ENCODE peak calls at places on chromosomes 12 and 14, in six cellular contexts. U, B, K, L, M and V are unnamed samples.

GRCh38 chr14:32307881-32308582 is 21.1 kb upstream of the AKAP6 start:
- DNase-seq in M (peak), K (no peak), B (no peak), U (no peak), L (no peak), V (no peak)

GRCh38 chr12:32471601-32472001 is 72.2 kb downstream of the FGD4 start:
- DNase-seq in L (no peak), M (no peak), K (no peak), B (no peak), U (no peak), V (no peak)

GRCh38 chr12:89529738-89530137 is 3.9 kb upstream of the POC1B start:
- DNase-seq in L (no peak), B (no peak), M (no peak), U (no peak), K (no peak), V (no peak)

GRCh38 chr12:106195638-106196037 is 52.2 kb downstream of the CKAP4 start:
- DNase-seq in M (no peak), B (no peak), U (peak), L (peak), K (peak), V (no peak)

GRCh38 chr14:69288001-69288771 is 28.2 kb downstream of the GALNT16 start:
- DNase-seq in B (peak), U (peak), L (no peak), K (no peak), M (no peak), V (no peak)

GRCh38 chr12:24244801-24245200 is 295.3 kb upstream of the SOX5 start:
- DNase-seq in L (no peak), U (no peak), M (no peak), K (no peak), B (no peak), V (no peak)

GRCh38 chr14:101838476-101838875 is 77.0 kb downstream of the PPP2R5C start:
- DNase-seq in B (no peak), M (no peak), U (no peak), K (no peak), L (no peak), V (no peak)

GRCh38 chr12:45165284-45165683 is 50.6 kb upstream of the ANO6 start:
- DNase-seq in B (no peak), L (no peak), K (no peak), M (no peak), U (no peak), V (no peak)

GRCh38 chr12:30691122-30691879 is 4.4 kb downstream of the IPO8 start:
- DNase-seq in U (no peak), K (peak), B (no peak), L (no peak), M (no peak), V (no peak)

GRCh38 chr12:52184813-52185212 is 7.0 kb downstream of the KRT80 start:
- DNase-seq in L (no peak), M (no peak), U (no peak), K (no peak), B (no peak), V (no peak)

GRCh38 chr14:65356327-65356836 is 56.1 kb upstream of the FUT8 start:
- DNase-seq in M (no peak), L (no peak), U (no peak), B (no peak), K (no peak), V (no peak)

GRCh38 chr12:19894049-19894448 is 454.8 kb downstream of the AEBP2 start:
- DNase-seq in K (no peak), B (no peak), M (no peak), L (no peak), U (no peak), V (no peak)

GRCh38 chr14:93655078-93655750 is 133.1 kb downstream of the PRIMA1 start:
- DNase-seq in B (peak), K (no peak), U (no peak), L (no peak), M (no peak), V (no peak)

GRCh38 chr12:15620726-15621125 is 168.5 kb downstream of the EPS8 start:
- DNase-seq in K (no peak), M (no peak), U (no peak), L (no peak), B (no peak), V (no peak)

GRCh38 chr14:27605298-27605697 is 1007.5 kb upstream of the NOVA1 start:
- DNase-seq in M (no peak), U (no peak), L (no peak), K (no peak), B (no peak), V (no peak)

GRCh38 chr14:69695664-69696527 is 71.0 kb upstream of the SRSF5 start:
- DNase-seq in K (no peak), U (no peak), L (no peak), B (peak), M (no peak), V (no peak)

GRCh38 chr12:101086490-101086889 is 123.5 kb downstream of the SLC5A8 start:
- DNase-seq in B (no peak), L (no peak), M (no peak), K (no peak), U (no peak), V (no peak)

GRCh38 chr14:76007852-76008251 is 22.3 kb downstream of the IFT43 start:
- DNase-seq in B (no peak), L (no peak), U (no peak), M (no peak), K (no peak), V (no peak)

GRCh38 chr12:89481218-89481914 is 43.2 kb downstream of the GALNT4 start:
- DNase-seq in L (no peak), B (no peak), U (no peak), M (no peak), K (no peak), V (no peak)

GRCh38 chr14:95229749-95230148 is 72.4 kb upstream of the DICER1 start:
- DNase-seq in L (no peak), B (no peak), M (no peak), K (no peak), U (no peak), V (no peak)

GRCh38 chr14:43172899-43173548 is 1334.1 kb downstream of the FSCB start:
- DNase-seq in K (no peak), U (no peak), L (no peak), B (no peak), M (no peak), V (no peak)

GRCh38 chr14:23646648-23647549 is 10.7 kb downstream of the DHRS2 start:
- DNase-seq in B (no peak), U (no peak), M (no peak), L (no peak), K (no peak), V (no peak)

GRCh38 chr12:68932701-68933563 is at the start of gene CPM:
- DNase-seq in L (peak), B (peak), K (peak), M (peak), U (peak), V (peak)

GRCh38 chr12:109760031-109760929 is 46.7 kb downstream of the FAM222A start:
- DNase-seq in M (peak), B (peak), K (no peak), L (peak), U (peak), V (peak)

GRCh38 chr12:124663771-124664366 is 96.5 kb upstream of the NCOR2 start:
- DNase-seq in K (no peak), B (no peak), L (no peak), M (peak), U (no peak), V (no peak)

GRCh38 chr12:32896438-32897275 is at the start of gene PKP2:
- DNase-seq in L (peak), U (peak), K (no peak), M (peak), B (peak), V (peak)

GRCh38 chr12:54004063-54004840 is 4.3 kb downstream of the HOXC9 start:
- DNase-seq in B (no peak), L (no peak), U (no peak), M (no peak), K (no peak), V (no peak)

GRCh38 chr12:48021485-48022179 is 17.4 kb upstream of the COL2A1 start:
- DNase-seq in L (no peak), U (no peak), M (no peak), B (no peak), K (no peak), V (no peak)

GRCh38 chr12:31220633-31221565 is 105.1 kb downstream of the SINHCAF start:
- DNase-seq in M (no peak), U (no peak), K (no peak), L (no peak), B (peak), V (no peak)

GRCh38 chr12:67222302-67222701 is 46.9 kb upstream of the CAND1 start:
- DNase-seq in B (no peak), L (no peak), M (no peak), U (no peak), K (no peak), V (no peak)

GRCh38 chr12:22543246-22544037 is 900 bp downstream of the C2CD5 start:
- DNase-seq in U (peak), L (peak), M (peak), K (peak), B (peak), V (peak)

GRCh38 chr12:4960030-4960429 is 50.3 kb downstream of the KCNA1 start:
- DNase-seq in U (peak), B (no peak), M (no peak), L (peak), K (no peak), V (no peak)

GRCh38 chr12:70044170-70044569 is 199.1 kb upstream of the CNOT2 start:
- DNase-seq in U (no peak), K (no peak), M (no peak), B (no peak), L (no peak), V (no peak)

GRCh38 chr14:102182901-102183619 is 43.4 kb downstream of the WDR20 start:
- DNase-seq in K (no peak), U (no peak), L (no peak), B (no peak), M (no peak), V (no peak)

GRCh38 chr14:23356036-23356435 is 3.3 kb upstream of the SLC22A17 start:
- DNase-seq in U (no peak), M (no peak), K (no peak), L (no peak), B (no peak), V (no peak)

GRCh38 chr14:64960762-64961276 is 11.3 kb downstream of the RAB15 start:
- DNase-seq in U (no peak), L (no peak), K (no peak), B (no peak), M (no peak), V (peak)

GRCh38 chr14:99982449-99983250 is 82.6 kb upstream of the EVL start:
- DNase-seq in M (no peak), U (peak), K (peak), L (no peak), B (peak), V (no peak)

GRCh38 chr12:30599631-30600030 is 96.0 kb downstream of the IPO8 start:
- DNase-seq in M (no peak), K (no peak), U (no peak), B (no peak), L (no peak), V (no peak)

GRCh38 chr12:70252832-70253231 is 9.6 kb downstream of the CNOT2 start:
- DNase-seq in M (no peak), L (no peak), B (no peak), K (no peak), U (no peak), V (no peak)

GRCh38 chr12:49133014-49133413 is 1.8 kb upstream of the TUBA1B start:
- DNase-seq in L (no peak), M (no peak), K (no peak), B (peak), U (no peak), V (no peak)
- H3K27ac ChIP-seq in L (peak), M (no peak), K (peak), B (peak), U (peak), V (no peak)

DNA sequence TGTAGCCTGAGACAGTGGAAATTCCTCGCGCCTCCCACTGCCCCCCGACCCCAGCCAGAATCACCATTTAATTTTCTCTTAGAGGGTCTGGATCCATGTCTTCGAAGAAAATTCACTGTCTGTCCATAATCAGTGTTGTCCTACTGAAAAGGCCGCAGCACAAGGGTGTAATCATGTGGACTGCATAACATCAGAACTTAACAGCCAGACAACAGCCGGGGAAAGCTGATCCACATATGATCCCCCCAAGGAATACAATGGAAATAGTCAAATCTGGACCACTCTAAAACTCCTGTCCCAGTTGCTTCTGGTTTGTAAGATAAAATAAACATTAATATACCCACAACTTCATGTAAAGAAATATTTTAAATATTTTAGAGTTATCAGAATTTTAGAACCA is 177.5 kb downstream of the SSPN start:
- DNase-seq in K (no peak), M (no peak), B (no peak), U (no peak), L (no peak), V (no peak)
- H3K27ac ChIP-seq in K (no peak), M (no peak), B (no peak), U (no peak), L (no peak), V (no peak)

GRCh38 chr14:71555654-71556559 is 376.3 kb upstream of the RGS6 start:
- DNase-seq in B (no peak), M (no peak), K (no peak), L (no peak), U (no peak), V (no peak)
- H3K27ac ChIP-seq in B (no peak), M (peak), K (no peak), L (no peak), U (peak), V (peak)

GRCh38 chr12:93335603-93336162 is 42.0 kb upstream of the NUDT4 start:
- DNase-seq in K (no peak), M (no peak), L (no peak), U (no peak), B (no peak), V (no peak)

GRCh38 chr12:93333828-93334227 is 43.9 kb upstream of the NUDT4 start:
- DNase-seq in K (no peak), L (no peak), U (no peak), M (no peak), B (no peak), V (no peak)

GRCh38 chr12:93336344-93336743 is 41.4 kb upstream of the NUDT4 start:
- DNase-seq in K (no peak), L (no peak), U (no peak), B (no peak), M (no peak), V (no peak)

GRCh38 chr12:93333054-93333453 is 44.7 kb upstream of the NUDT4 start:
- DNase-seq in K (no peak), B (no peak), U (no peak), L (no peak), M (no peak), V (no peak)
- H3K27ac ChIP-seq in K (no peak), B (no peak), U (no peak), L (no peak), M (no peak), V (no peak)

DNA sequence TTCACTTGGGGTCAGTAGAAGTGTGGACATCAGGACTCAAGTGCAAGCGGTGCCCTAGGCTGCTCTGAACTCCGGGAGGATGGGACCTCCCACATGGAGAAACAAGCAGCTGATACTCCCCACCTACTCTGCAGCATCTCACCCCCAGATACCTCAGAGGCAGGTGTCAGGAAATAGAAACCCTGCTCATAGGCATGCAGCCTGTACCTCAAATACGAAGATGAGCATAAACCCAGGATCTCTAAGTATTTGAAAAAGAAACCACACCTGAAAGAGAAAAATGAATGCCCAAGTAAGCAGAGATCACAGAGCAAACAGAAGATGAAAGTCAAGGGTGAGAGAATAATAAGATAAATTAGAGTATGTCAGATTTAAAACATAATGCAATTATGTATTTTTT is 75.6 kb upstream of the WSCD2 start:
- DNase-seq in K (no peak), L (no peak), M (no peak), B (no peak), U (no peak), V (no peak)
- H3K27ac ChIP-seq in K (no peak), L (no peak), M (no peak), B (no peak), U (no peak), V (no peak)

GRCh38 chr14:104723651-104724406 is at the start of gene ADSS1:
- DNase-seq in B (peak), M (peak), K (peak), U (peak), L (peak), V (peak)

GRCh38 chr14:104719343-104719742 is 4.7 kb upstream of the ADSS1 start:
- DNase-seq in U (no peak), M (no peak), L (no peak), K (no peak), B (no peak), V (no peak)

GRCh38 chr14:104722938-104723650 is 935 bp upstream of the ADSS1 start:
- DNase-seq in L (no peak), K (peak), B (no peak), U (no peak), M (peak), V (no peak)

GRCh38 chr14:104724407-104724980 is 465 bp downstream of the ADSS1 start:
- DNase-seq in B (peak), M (peak), U (peak), L (peak), K (peak), V (peak)

DNA sequence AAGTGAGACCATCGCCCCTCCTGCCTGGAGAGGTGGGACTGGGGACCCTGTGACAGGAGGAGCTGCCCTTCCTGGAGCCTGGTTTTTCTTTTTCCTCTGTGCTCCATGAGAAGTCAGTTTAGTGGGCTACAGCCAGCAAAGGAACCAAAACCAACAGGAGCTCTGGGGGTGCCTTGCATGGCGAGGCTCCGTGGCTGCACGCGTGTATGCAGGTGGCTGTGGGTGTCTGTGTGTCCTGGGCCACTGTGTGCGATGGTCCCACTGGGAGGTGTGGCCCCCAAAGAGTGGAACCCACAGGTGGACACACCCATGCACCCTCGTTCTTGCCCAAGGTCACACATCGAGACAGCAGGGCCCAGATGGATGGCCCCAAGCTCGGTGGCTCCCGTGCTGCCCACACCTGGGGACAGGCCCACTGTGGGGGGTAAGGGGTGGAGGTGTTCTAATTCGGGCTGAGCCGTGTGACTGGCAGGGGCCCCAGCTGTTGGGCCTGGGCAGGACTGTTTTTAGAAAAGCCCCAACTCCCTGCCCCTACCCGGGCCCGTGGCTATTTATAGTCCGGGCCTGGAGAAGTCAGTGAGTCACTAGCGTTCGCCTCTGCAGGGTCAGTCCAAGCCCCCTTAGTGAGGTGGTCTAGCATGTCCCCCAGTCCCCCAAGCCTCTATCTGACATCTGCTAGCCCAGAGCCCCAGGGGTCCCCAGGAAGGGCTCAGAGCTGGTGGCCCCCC is 2.2 kb upstream of the ADSS1 start:
- DNase-seq in B (no peak), K (peak), M (no peak), L (peak), U (peak), V (no peak)
- H3K27ac ChIP-seq in B (no peak), K (peak), M (no peak), L (peak), U (peak), V (no peak)

DNA sequence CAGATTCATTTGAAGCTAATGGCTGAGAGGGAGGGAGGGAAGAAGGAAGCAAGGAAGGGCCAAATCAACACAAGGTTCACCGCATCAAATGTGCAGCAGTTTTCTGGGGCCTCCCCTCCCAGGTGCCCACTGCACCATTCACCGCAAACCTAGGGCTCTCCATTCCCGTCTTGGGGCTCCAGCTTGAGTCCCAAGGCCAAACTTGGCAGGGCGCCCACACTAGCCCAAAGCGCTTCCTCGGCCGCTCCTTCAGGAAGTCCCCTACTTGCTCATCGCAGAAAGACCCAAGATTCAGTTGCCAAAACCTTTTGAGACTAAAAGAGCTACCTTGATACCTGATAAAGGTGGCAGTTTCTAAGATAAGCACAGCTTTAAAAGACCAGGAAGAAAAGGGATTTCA is 140.5 kb upstream of the FKBP4 start:
- DNase-seq in U (no peak), B (no peak), K (no peak), M (no peak), L (no peak), V (peak)
- H3K27ac ChIP-seq in U (no peak), B (no peak), K (no peak), M (no peak), L (no peak), V (no peak)

DNA sequence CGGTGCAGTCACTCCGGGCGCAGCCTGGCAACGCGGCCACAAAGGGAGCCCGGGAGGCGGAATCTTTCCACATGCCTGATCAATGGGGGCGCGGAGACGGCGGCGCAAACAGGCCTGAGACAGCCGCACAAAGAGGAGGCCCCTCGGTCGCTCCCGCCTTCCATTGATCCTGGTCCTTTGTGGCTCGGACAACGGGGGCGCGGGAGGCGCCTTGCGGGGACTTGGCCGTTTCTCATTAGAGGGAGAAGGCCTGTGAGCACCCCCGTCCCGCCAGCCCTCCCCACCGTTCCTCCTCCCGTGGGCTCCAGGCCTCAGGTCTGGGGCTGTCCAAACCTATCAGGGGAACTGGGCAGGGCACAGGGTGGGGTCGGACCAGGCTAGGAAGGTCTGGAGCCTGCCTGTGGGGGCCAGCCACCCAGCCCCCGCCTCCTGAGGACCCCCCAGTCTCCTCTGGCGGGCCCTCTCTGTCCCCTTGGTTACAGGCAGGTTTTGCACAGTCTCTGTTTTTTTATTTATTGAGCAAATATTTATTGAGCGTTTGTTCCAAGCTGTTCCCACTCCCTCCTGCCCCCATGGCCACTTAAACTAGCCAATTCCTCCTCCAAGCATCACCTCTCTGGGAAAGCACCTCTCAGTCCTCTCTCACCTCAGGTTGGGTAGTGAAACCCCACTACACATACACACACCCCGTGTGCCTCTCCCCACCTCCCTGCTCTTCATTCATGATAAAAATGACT is 29.0 kb upstream of the MSI1 start:
- DNase-seq in K (no peak), M (no peak), B (no peak), L (no peak), U (no peak), V (no peak)
- H3K27ac ChIP-seq in K (no peak), M (no peak), B (no peak), L (no peak), U (no peak), V (no peak)